ENCODE peak calls at places on chromosomes 6 and 20, in five cellular contexts. P, K, I, R and S are unnamed samples.

GRCh38 chr6:133895573-133896343 is 6.8 kb downstream of the TCF21 start:
- DNase-seq in R (no peak), K (peak), P (no peak), I (no peak), S (no peak)

GRCh38 chr6:15586528-15586927 is 76.3 kb downstream of the DTNBP1 start:
- DNase-seq in R (no peak), K (no peak), I (no peak), P (no peak), S (no peak)

GRCh38 chr6:25961619-25962367 is 809 bp upstream of the TRIM38 start:
- DNase-seq in K (no peak), I (no peak), R (no peak), P (no peak), S (no peak)

GRCh38 chr20:37567671-37568588 is 40.3 kb upstream of the BLCAP start:
- DNase-seq in K (no peak), P (peak), R (peak), I (no peak), S (peak)

GRCh38 chr6:116090251-116090650 is 10.4 kb upstream of the NT5DC1 start:
- DNase-seq in R (no peak), P (no peak), K (no peak), I (no peak), S (no peak)

GRCh38 chr6:14200047-14200446 is 82.5 kb downstream of the CD83 start:
- DNase-seq in K (no peak), P (no peak), I (no peak), R (peak), S (no peak)

GRCh38 chr6:135555550-135555949 is 58.0 kb upstream of the AHI1 start:
- DNase-seq in P (no peak), K (no peak), R (no peak), I (no peak), S (no peak)

GRCh38 chr6:32627831-32628230 is 9.4 kb upstream of the HLA-DQA1 start:
- DNase-seq in K (no peak), P (peak), R (peak), I (no peak), S (no peak)

GRCh38 chr6:27154696-27155095 is 92.8 kb upstream of the PRSS16 start:
- DNase-seq in I (no peak), P (no peak), R (no peak), K (no peak), S (no peak)

GRCh38 chr6:27158316-27158643 is 89.2 kb upstream of the PRSS16 start:
- DNase-seq in R (no peak), P (no peak), K (no peak), I (no peak), S (no peak)

GRCh38 chr6:27159725-27160124 is 87.8 kb upstream of the PRSS16 start:
- DNase-seq in R (no peak), P (no peak), I (no peak), K (no peak), S (no peak)

GRCh38 chr6:27157461-27158315 is 89.8 kb upstream of the PRSS16 start:
- DNase-seq in P (no peak), K (peak), I (peak), R (peak), S (no peak)

GRCh38 chr6:27156874-27157460 is 90.5 kb upstream of the PRSS16 start:
- DNase-seq in I (no peak), R (no peak), K (no peak), P (no peak), S (no peak)
- H3K27ac ChIP-seq in I (no peak), R (no peak), K (peak), P (peak), S (no peak)

DNA sequence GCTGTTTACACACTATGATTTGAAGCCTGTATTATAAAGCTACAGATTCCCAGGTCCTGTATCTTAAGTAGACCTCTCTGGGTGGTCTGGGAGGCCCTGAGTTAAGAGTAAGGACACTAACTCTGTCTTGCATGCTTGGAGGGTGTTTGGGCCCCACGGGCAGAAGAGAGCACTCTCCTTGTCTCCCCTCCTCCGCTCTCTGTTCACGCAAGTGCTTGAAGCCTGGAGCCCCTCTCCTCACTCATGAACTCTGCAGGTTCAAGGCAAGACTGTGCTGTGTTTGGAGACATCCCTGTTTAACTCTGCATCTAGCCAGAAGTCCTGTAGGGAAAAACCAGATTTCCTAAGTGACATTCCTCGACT is 154.0 kb downstream of the ZDHHC14 start:
- DNase-seq in K (no peak), P (no peak), I (no peak), R (no peak), S (no peak)
- H3K27ac ChIP-seq in K (peak), P (peak), I (no peak), R (peak), S (no peak)

DNA sequence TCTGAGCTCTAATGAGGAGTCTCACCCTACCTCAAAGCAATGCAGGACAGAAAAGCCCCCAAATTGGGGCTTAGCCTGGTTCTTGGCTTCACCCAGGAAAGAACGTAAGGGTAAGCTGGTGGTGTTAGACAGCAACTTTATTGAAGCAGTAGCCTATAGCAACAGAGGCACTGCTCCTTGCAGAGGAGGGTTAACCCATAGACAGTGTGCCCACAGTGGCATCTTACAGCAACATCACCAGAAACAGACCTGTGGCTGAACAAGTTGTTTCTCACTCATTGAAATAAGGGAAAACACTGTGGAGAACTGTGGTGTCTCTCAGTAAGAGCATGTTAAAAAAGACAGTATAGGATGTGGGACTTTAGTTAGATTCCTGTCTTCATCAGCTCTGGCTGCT is 80.4 kb upstream of the SPTLC3 start:
- DNase-seq in K (no peak), P (no peak), I (no peak), R (no peak), S (no peak)
- H3K27ac ChIP-seq in K (no peak), P (no peak), I (no peak), R (peak), S (no peak)

DNA sequence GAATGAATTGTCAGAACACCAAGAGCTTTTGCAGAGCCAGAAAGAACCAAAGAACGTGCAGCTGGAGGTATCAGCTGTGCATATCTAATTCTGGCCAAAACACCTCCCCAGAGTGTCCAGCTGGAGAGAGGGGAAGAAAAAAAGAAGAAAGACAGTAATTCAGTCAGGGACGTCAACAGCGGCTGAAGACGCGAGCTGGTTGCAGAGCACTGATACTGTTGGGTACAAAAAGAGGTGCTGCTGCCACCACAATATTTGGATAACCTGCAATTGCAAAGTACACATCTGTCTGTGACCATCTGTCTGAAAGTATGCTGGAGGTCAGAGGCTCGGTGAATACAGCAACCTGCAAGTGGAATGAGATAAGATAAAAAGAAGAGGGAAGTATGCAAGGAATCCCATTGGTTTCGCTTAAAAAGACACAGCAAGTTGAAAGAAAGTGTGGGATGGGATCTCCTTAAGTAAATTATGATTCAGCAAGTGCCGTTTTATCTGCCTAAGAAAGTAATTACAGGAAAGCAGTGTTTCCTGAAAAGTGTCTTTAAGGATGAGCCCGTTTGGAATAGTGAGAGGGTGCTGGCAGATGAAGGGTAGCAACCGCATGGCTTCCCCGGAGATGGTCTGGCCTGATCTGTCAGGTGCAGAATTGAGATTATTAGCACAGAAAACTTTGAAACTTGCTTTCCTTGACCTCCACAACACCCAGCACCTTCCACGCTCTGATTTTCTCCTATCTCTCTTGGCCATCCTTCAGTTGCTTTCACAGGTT is 189.9 kb upstream of the PRDM1 start:
- DNase-seq in K (no peak), R (peak), P (no peak), I (no peak), S (no peak)
- H3K27ac ChIP-seq in K (no peak), R (peak), P (no peak), I (no peak), S (no peak)

GRCh38 chr20:17594443-17594842 is 24.6 kb downstream of the DSTN start:
- DNase-seq in K (no peak), R (peak), I (no peak), P (peak), S (no peak)

GRCh38 chr20:17593902-17594301 is 24.0 kb downstream of the DSTN start:
- DNase-seq in I (no peak), K (no peak), P (no peak), R (no peak), S (no peak)

GRCh38 chr20:17590245-17590644 is 20.4 kb downstream of the DSTN start:
- DNase-seq in I (no peak), K (no peak), P (no peak), R (no peak), S (no peak)

GRCh38 chr20:17598013-17598550 is 28.2 kb downstream of the DSTN start:
- DNase-seq in K (no peak), R (no peak), I (no peak), P (no peak), S (no peak)

DNA sequence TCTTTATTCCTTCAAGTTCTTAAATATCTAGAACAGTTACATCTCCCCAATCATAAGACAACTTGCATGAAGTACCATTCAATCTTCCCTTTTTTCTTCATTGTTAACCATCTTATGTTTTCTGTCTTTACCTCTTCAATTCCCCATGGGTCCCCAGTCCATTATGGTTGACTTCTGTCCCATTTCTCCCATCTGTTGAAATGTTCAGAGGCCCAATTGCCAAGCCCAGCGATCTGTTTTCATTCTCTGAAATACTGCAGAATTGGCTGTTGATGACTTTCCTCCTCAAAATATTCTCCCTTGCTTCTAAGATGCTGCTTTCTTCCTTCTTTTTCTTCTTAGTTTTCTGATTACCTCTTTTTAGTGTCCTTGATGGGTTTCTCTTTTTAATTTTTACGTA is 26.0 kb downstream of the DSTN start:
- DNase-seq in I (no peak), R (no peak), P (no peak), K (no peak), S (no peak)
- H3K27ac ChIP-seq in I (no peak), R (no peak), P (no peak), K (peak), S (no peak)

GRCh38 chr20:46631212-46631869 is 19.9 kb downstream of the SLC13A3 start:
- DNase-seq in R (peak), P (no peak), I (peak), K (no peak), S (no peak)
- H3K27ac ChIP-seq in R (no peak), P (no peak), I (peak), K (no peak), S (no peak)

DNA sequence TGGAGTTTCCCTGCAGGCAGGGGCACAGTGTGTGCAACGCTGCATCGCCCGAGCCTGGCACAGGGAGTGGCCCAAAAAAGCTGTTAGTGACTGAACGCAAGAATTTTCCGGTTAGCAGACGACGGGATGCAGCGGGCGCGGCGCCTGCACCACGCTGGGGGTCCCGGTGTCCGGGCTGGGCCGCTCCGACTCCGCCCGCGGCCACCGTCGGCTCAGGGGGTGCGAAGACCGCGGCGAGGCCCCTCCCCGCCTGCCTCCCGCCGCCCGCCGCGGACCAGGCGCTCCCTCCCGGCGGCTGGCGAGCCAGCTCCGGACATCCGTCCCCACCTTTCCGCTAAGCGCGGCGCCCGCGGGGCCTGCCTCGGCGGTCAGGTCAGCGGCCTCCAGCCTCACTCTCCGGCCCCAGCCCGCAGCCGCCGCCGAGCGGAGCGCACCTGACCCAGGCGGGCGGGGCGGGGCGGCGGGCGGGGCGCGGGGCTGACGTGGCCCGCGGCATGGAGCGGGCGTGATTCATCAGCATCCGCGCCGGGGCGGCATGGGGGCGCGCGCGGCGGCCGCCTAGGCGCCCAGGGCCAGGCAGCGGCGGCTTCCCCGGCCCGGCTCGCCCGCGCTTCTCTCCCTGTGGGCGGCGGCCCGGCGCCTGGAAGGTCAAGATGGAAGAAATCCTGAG is at the start of gene ARFGEF3:
- DNase-seq in I (peak), R (peak), P (peak), K (peak), S (peak)
- H3K27ac ChIP-seq in I (peak), R (peak), P (no peak), K (no peak), S (peak)

GRCh38 chr6:140566706-140567330 is 1192.4 kb upstream of the CITED2 start:
- DNase-seq in P (peak), I (no peak), R (peak), K (no peak), S (no peak)
- H3K27ac ChIP-seq in P (no peak), I (no peak), R (no peak), K (peak), S (no peak)